ENCODE peak calls at places on chromosomes 6 and 20, in ten cellular contexts. T is mucosa of descending colon; V is astrocyte of the cerebellum; I is upper lobe of right lung; R is CD8-positive, alpha-beta memory T cell; M is breast epithelium; O is heart left ventricle; H is GM23248; B is AG09309; F is Peyer's patch. U is an unnamed sample.

GRCh38 chr6:22959571-22959970 is 390.2 kb downstream of the HDGFL1 start:
- DNase-seq in T (no peak), V (no peak), I (no peak), R (no peak), M (no peak), O (no peak), H (no peak), B (no peak), F (no peak), U (no peak)

GRCh38 chr20:58984691-58985090 is 3.6 kb downstream of the NELFCD start:
- DNase-seq in T (no peak), V (no peak), I (no peak), R (no peak), M (no peak), O (peak), H (no peak), B (no peak), F (no peak), U (no peak)

GRCh38 chr6:90199900-90200299 is 96.7 kb downstream of the BACH2 start:
- DNase-seq in T (no peak), V (no peak), I (no peak), R (no peak), M (no peak), O (no peak), H (peak), B (no peak), F (no peak), U (no peak)

GRCh38 chr20:62359491-62360121 is 7.5 kb downstream of the LAMA5 start:
- DNase-seq in T (peak), V (no peak), I (no peak), R (no peak), M (no peak), O (peak), H (peak), B (no peak), F (no peak), U (no peak)

GRCh38 chr6:167331565-167331964 is 6.7 kb downstream of the TTLL2 start:
- DNase-seq in T (no peak), V (no peak), I (no peak), R (no peak), M (no peak), O (no peak), H (no peak), B (no peak), F (no peak), U (no peak)

GRCh38 chr6:79404677-79405076 is 132.6 kb downstream of the LCA5 start:
- DNase-seq in T (peak), V (no peak), I (no peak), R (no peak), M (no peak), O (no peak), H (no peak), B (no peak), F (peak), U (no peak)

GRCh38 chr6:134584809-134585528 is 267.1 kb upstream of the SGK1 start:
- DNase-seq in T (no peak), V (no peak), I (no peak), R (no peak), M (no peak), O (no peak), H (no peak), B (no peak), F (no peak), U (no peak)

GRCh38 chr20:54133434-54134427 is 40.1 kb downstream of the CYP24A1 start:
- DNase-seq in T (no peak), V (no peak), I (no peak), R (no peak), M (no peak), O (no peak), H (peak), B (no peak), F (no peak), U (no peak)

GRCh38 chr6:3991941-3992340 is 87.0 kb downstream of the FAM217A start:
- DNase-seq in T (no peak), V (no peak), I (no peak), R (no peak), M (no peak), O (no peak), H (no peak), B (no peak), F (no peak), U (no peak)

GRCh38 chr20:37315293-37316110 is 26.0 kb downstream of the MANBAL start:
- DNase-seq in T (peak), V (peak), I (no peak), R (no peak), M (no peak), O (peak), H (peak), B (no peak), F (peak), U (no peak)

GRCh38 chr6:147699637-147700036 is 191.1 kb downstream of the SAMD5 start:
- DNase-seq in T (no peak), V (peak), I (no peak), R (no peak), M (no peak), O (no peak), H (peak), B (peak), F (no peak), U (no peak)

GRCh38 chr6:11179088-11179977 is 53.1 kb downstream of the NEDD9 start:
- DNase-seq in T (no peak), V (no peak), I (no peak), R (no peak), M (no peak), O (no peak), H (no peak), B (no peak), F (no peak), U (no peak)

GRCh38 chr6:144265390-144265789 is 19.7 kb upstream of the UTRN start:
- DNase-seq in T (no peak), V (no peak), I (no peak), R (no peak), M (no peak), O (no peak), H (peak), B (no peak), F (no peak), U (no peak)

GRCh38 chr6:123527406-123527805 is 109.3 kb downstream of the TRDN start:
- DNase-seq in T (no peak), V (peak), I (no peak), R (no peak), M (no peak), O (no peak), H (no peak), B (no peak), F (no peak), U (no peak)

GRCh38 chr6:125512621-125513020 is 210.9 kb upstream of the HDDC2 start:
- DNase-seq in T (no peak), V (no peak), I (no peak), R (no peak), M (no peak), O (no peak), H (peak), B (no peak), F (no peak), U (peak)

GRCh38 chr6:41502607-41503434 is 43.4 kb upstream of the FOXP4 start:
- DNase-seq in T (no peak), V (no peak), I (peak), R (no peak), M (no peak), O (peak), H (no peak), B (no peak), F (no peak), U (no peak)

GRCh38 chr20:15396900-15397299 is 1059.5 kb upstream of the FLRT3 start:
- DNase-seq in T (no peak), V (no peak), I (no peak), R (no peak), M (no peak), O (no peak), H (no peak), B (no peak), F (no peak), U (no peak)

GRCh38 chr20:43666376-43667328 is at the start of gene MYBL2:
- DNase-seq in T (peak), V (no peak), I (peak), R (peak), M (no peak), O (peak), H (peak), B (no peak), F (peak), U (peak)

GRCh38 chr6:32973144-32973854 is 4.9 kb downstream of the BRD2 start:
- DNase-seq in T (peak), V (no peak), I (no peak), R (peak), M (no peak), O (no peak), H (peak), B (no peak), F (no peak), U (no peak)

GRCh38 chr6:153503810-153504209 is 372.7 kb upstream of the RGS17 start:
- DNase-seq in T (no peak), V (no peak), I (no peak), R (no peak), M (no peak), O (no peak), H (peak), B (no peak), F (no peak), U (peak)

GRCh38 chr20:49171928-49172327 is 16.2 kb downstream of the STAU1 start:
- DNase-seq in T (no peak), V (no peak), I (no peak), R (no peak), M (no peak), O (no peak), H (no peak), B (no peak), F (no peak), U (no peak)

GRCh38 chr6:143183735-143184134 is 123.0 kb downstream of the AIG1 start:
- DNase-seq in T (no peak), V (peak), I (no peak), R (no peak), M (no peak), O (no peak), H (no peak), B (no peak), F (no peak), U (no peak)

GRCh38 chr20:36152266-36152665 is 2.3 kb upstream of the EPB41L1 start:
- DNase-seq in T (no peak), V (no peak), I (no peak), R (no peak), M (no peak), O (peak), H (no peak), B (no peak), F (no peak), U (no peak)

GRCh38 chr20:63652192-63652980 is 838 bp downstream of the STMN3 start:
- DNase-seq in T (no peak), V (no peak), I (no peak), R (peak), M (no peak), O (peak), H (peak), B (no peak), F (no peak), U (no peak)

GRCh38 chr6:90078513-90079289 is 184.4 kb downstream of the GJA10 start:
- DNase-seq in T (no peak), V (no peak), I (no peak), R (peak), M (no peak), O (no peak), H (peak), B (no peak), F (no peak), U (peak)

GRCh38 chr6:53476979-53477378 is 67.9 kb downstream of the GCLC start:
- DNase-seq in T (no peak), V (no peak), I (no peak), R (no peak), M (no peak), O (no peak), H (peak), B (peak), F (no peak), U (no peak)

GRCh38 chr6:11410539-11411307 is 126.8 kb upstream of the TMEM170B start:
- DNase-seq in T (no peak), V (no peak), I (no peak), R (no peak), M (no peak), O (no peak), H (peak), B (no peak), F (no peak), U (no peak)

GRCh38 chr20:1674361-1674760 is 16.8 kb upstream of the SIRPG start:
- DNase-seq in T (peak), V (no peak), I (no peak), R (peak), M (no peak), O (no peak), H (no peak), B (no peak), F (no peak), U (peak)

GRCh38 chr20:59880198-59880597 is 53.2 kb downstream of the SYCP2 start:
- DNase-seq in T (no peak), V (no peak), I (no peak), R (no peak), M (no peak), O (no peak), H (no peak), B (no peak), F (no peak), U (no peak)

GRCh38 chr6:41072836-41073202 is at the start of gene NFYA:
- DNase-seq in T (no peak), V (no peak), I (peak), R (no peak), M (peak), O (no peak), H (no peak), B (peak), F (peak), U (peak)

GRCh38 chr6:121932071-121933009 is 467.1 kb upstream of the HSF2 start:
- DNase-seq in T (no peak), V (peak), I (no peak), R (no peak), M (no peak), O (peak), H (peak), B (peak), F (no peak), U (no peak)

GRCh38 chr20:7841291-7841966 is 98.8 kb downstream of the HAO1 start:
- DNase-seq in T (no peak), V (peak), I (no peak), R (no peak), M (no peak), O (no peak), H (peak), B (peak), F (no peak), U (no peak)

GRCh38 chr20:23334111-23334510 is 16.5 kb upstream of the NXT1 start:
- DNase-seq in T (no peak), V (no peak), I (no peak), R (no peak), M (no peak), O (no peak), H (no peak), B (no peak), F (no peak), U (no peak)

GRCh38 chr20:57384486-57384885 is 6.7 kb upstream of the RBM38 start:
- DNase-seq in T (peak), V (no peak), I (no peak), R (no peak), M (no peak), O (no peak), H (no peak), B (no peak), F (peak), U (no peak)

DNA sequence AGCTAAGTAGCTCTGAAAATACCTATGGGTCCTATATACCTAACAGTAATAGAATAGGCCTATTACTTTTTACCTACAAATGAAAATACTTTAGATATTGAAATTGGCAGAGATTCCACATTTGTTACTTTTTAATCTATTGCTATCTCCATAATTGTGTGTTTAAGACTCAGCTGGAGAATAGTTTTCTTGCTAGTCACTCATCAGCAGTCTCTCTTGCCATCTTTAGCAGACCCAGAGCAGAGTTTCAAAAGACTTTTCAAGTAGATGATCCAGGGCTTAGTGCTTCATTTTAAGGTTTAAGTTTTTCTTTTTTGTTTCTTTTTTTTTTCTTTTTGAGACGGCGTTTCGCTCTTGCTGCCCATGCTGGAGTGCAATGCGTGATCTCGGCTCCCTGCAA is 12.9 kb downstream of the ANKS1A start:
- DNase-seq in T (no peak), V (no peak), I (no peak), R (no peak), M (no peak), O (no peak), H (peak), B (no peak), F (no peak), U (no peak)
- H3K4me3 ChIP-seq in T (no peak), V (no peak), I (no peak), R (no peak), M (no peak), O (no peak), H (no peak), B (no peak), F (no peak), U (no peak)

GRCh38 chr20:19778404-19778803 is 20.3 kb downstream of the RIN2 start:
- DNase-seq in T (no peak), V (no peak), I (no peak), R (no peak), M (no peak), O (no peak), H (peak), B (no peak), F (no peak), U (no peak)

GRCh38 chr20:19780261-19780660 is 22.2 kb downstream of the RIN2 start:
- DNase-seq in T (no peak), V (no peak), I (no peak), R (no peak), M (no peak), O (no peak), H (no peak), B (no peak), F (no peak), U (no peak)

GRCh38 chr20:19779634-19780033 is 21.6 kb downstream of the RIN2 start:
- DNase-seq in T (no peak), V (no peak), I (no peak), R (no peak), M (no peak), O (no peak), H (no peak), B (no peak), F (no peak), U (no peak)

GRCh38 chr20:19777311-19777710 is 19.3 kb downstream of the RIN2 start:
- DNase-seq in T (no peak), V (no peak), I (no peak), R (no peak), M (no peak), O (no peak), H (no peak), B (no peak), F (no peak), U (no peak)

DNA sequence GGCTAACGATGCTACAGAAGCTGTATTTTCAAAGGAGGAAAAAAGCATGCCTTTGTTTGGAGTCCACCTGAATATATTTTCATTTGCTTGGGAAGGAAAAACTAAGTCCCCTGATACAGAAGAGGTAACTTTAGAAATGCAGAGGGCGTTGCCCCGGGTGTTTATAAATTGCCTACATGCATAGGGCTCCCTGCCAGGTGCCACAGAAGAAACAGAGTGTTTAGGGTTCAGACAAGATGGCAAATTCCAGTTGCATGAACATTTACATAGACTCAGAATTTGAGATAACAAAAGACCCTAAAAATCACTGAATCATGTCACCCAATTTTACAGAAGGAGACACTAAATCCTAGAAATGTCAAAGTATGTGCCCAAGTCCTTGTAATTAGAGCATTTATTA is 19.9 kb downstream of the RIN2 start:
- DNase-seq in T (no peak), V (no peak), I (no peak), R (no peak), M (no peak), O (no peak), H (peak), B (no peak), F (no peak), U (no peak)
- H3K4me3 ChIP-seq in T (no peak), V (no peak), I (no peak), R (no peak), M (no peak), O (no peak), H (no peak), B (no peak), F (no peak), U (no peak)

GRCh38 chr20:3168829-3169590 is 4.3 kb downstream of the LZTS3 start:
- DNase-seq in T (no peak), V (no peak), I (no peak), R (no peak), M (no peak), O (no peak), H (no peak), B (no peak), F (no peak), U (no peak)

GRCh38 chr20:3167738-3168078 is 5.6 kb downstream of the LZTS3 start:
- DNase-seq in T (no peak), V (no peak), I (no peak), R (no peak), M (no peak), O (no peak), H (no peak), B (no peak), F (no peak), U (no peak)

GRCh38 chr20:3166338-3166912 is 6.8 kb upstream of the FASTKD5 start:
- DNase-seq in T (no peak), V (no peak), I (no peak), R (no peak), M (no peak), O (no peak), H (no peak), B (no peak), F (no peak), U (no peak)

GRCh38 chr20:3166913-3167342 is 6.4 kb downstream of the LZTS3 start:
- DNase-seq in T (no peak), V (no peak), I (no peak), R (no peak), M (no peak), O (no peak), H (no peak), B (no peak), F (no peak), U (no peak)

DNA sequence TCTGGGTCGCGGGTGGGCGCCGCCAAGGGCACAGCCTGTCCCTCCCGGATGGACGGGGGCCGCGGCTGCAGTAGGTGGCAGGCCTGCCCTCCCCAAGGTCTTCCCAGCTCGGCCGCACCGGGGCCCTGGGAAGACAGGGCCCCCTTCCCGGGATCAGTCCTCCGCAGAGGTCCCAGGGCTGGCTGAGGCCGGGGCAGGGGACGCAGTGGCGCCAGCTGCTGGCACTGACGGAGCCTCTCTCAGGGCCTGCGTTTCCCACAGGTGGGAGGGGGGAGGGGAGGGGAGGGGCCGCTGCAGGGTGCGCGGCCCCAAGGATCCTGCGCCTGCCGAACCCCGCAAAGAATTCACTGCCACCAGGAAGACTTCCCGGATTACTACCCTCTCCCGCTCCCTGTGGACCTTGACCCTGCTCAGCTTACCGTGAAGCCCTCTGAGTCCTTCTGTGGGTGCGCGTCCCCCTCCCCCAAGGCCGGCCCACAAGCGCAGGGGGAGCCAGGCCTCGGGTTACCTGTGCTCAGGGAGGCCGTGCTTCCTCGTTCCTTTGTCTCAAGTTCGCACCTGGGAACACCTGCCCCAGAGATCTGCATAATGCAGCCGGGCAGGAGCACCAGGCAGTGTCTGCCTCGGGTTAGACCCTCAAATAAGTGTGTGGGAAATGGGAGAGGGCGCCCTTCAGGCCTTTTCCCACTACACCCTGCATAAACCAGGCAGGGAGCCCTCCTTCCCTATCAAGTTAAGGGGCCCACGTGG is 5.1 kb downstream of the LZTS3 start:
- DNase-seq in T (peak), V (no peak), I (peak), R (no peak), M (no peak), O (no peak), H (no peak), B (no peak), F (peak), U (no peak)
- H3K4me3 ChIP-seq in T (no peak), V (no peak), I (peak), R (no peak), M (no peak), O (peak), H (no peak), B (no peak), F (no peak), U (no peak)

DNA sequence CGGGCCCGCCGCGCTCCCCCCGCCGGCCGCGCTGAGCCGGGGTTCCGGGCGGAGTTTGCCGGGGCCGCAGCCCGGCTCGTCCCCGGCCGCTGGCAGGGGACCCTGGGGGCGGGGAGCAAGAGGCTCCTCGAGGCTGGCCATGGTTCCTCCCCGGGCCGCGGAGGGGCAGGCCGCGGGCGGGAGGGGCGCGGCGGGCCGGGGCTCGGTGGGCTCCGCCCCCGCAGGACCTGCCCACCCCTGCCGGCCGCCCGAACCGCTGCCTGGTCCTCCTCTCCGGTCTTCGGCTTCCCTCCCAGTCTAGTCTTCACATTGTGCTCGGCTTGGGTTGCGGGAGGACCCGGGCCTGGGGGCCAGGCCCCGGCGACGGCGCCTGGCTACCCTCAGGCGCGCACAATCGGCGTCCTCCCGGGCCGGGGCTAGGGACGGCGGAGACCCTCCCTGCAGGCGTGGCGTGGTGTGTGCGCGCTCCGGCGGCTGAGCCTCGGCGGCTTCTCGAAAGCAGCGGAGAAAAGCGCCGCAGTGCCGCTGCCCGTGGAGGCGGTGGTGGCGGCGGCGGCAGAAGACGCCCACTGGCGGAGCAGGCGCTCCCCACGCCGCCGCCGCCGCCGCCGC is at the start of gene PDE10A:
- DNase-seq in T (no peak), V (no peak), I (no peak), R (no peak), M (no peak), O (peak), H (peak), B (no peak), F (no peak), U (no peak)
- H3K4me3 ChIP-seq in T (no peak), V (peak), I (peak), R (no peak), M (peak), O (peak), H (peak), B (peak), F (peak), U (no peak)

U was measured in Jurkat, Clone E6-1.